ENCODE peak calls at places on chromosome 19, in eight cellular contexts. One of them, this sample, is unnamed.

GRCh38 chr19:38035515-38036495 is 128.8 kb downstream of the SIPA1L3 start:
- DNase-seq in mammary epithelial cell: no peak
- DNase-seq in CD4-positive, alpha-beta T cell: no peak
- DNase-seq in stimulated activated CD8-positive, alpha-beta memory T cell treated with anti-CD3 and anti-CD28 coated beads, Interleukin-15, amount 100 ng/mL, for 4 hours: no peak
- DNase-seq in HFFc6: peak; percentile 77
- DNase-seq in kidney epithelial cell: no peak
- DNase-seq in HT1080: peak; percentile 57
- DNase-seq in activated naive CD4-positive, alpha-beta T cell: no peak
- DNase-seq in this sample: no peak

GRCh38 chr19:6503407-6504201 is 1.5 kb upstream of the TUBB4A start:
- DNase-seq in mammary epithelial cell: no peak
- DNase-seq in CD4-positive, alpha-beta T cell: no peak
- DNase-seq in stimulated activated CD8-positive, alpha-beta memory T cell treated with anti-CD3 and anti-CD28 coated beads, Interleukin-15, amount 100 ng/mL, for 4 hours: no peak
- DNase-seq in HFFc6: no peak
- DNase-seq in kidney epithelial cell: no peak
- DNase-seq in HT1080: no peak
- DNase-seq in activated naive CD4-positive, alpha-beta T cell: no peak
- DNase-seq in this sample: no peak

GRCh38 chr19:988081-988480 is 3.9 kb downstream of the WDR18 start:
- DNase-seq in mammary epithelial cell: no peak
- DNase-seq in CD4-positive, alpha-beta T cell: no peak
- DNase-seq in stimulated activated CD8-positive, alpha-beta memory T cell treated with anti-CD3 and anti-CD28 coated beads, Interleukin-15, amount 100 ng/mL, for 4 hours: no peak
- DNase-seq in HFFc6: no peak
- DNase-seq in kidney epithelial cell: no peak
- DNase-seq in HT1080: no peak
- DNase-seq in activated naive CD4-positive, alpha-beta T cell: no peak
- DNase-seq in this sample: no peak

GRCh38 chr19:55552620-55553019 is 7.3 kb upstream of the SBK3 start:
- DNase-seq in mammary epithelial cell: peak; percentile 39
- DNase-seq in CD4-positive, alpha-beta T cell: no peak
- DNase-seq in stimulated activated CD8-positive, alpha-beta memory T cell treated with anti-CD3 and anti-CD28 coated beads, Interleukin-15, amount 100 ng/mL, for 4 hours: no peak
- DNase-seq in HFFc6: peak; percentile 76
- DNase-seq in kidney epithelial cell: peak; percentile 68
- DNase-seq in HT1080: peak; percentile 36
- DNase-seq in activated naive CD4-positive, alpha-beta T cell: no peak
- DNase-seq in this sample: no peak

GRCh38 chr19:3057275-3057714 is 5.0 kb downstream of the TLE5 start:
- DNase-seq in mammary epithelial cell: peak; percentile 62
- DNase-seq in CD4-positive, alpha-beta T cell: no peak
- DNase-seq in stimulated activated CD8-positive, alpha-beta memory T cell treated with anti-CD3 and anti-CD28 coated beads, Interleukin-15, amount 100 ng/mL, for 4 hours: no peak
- DNase-seq in HFFc6: no peak
- DNase-seq in kidney epithelial cell: no peak
- DNase-seq in HT1080: no peak
- DNase-seq in activated naive CD4-positive, alpha-beta T cell: no peak
- DNase-seq in this sample: no peak

GRCh38 chr19:11381535-11382369 is 2.4 kb downstream of the EPOR start:
- DNase-seq in mammary epithelial cell: peak; percentile 91
- DNase-seq in CD4-positive, alpha-beta T cell: peak; percentile 76
- DNase-seq in stimulated activated CD8-positive, alpha-beta memory T cell treated with anti-CD3 and anti-CD28 coated beads, Interleukin-15, amount 100 ng/mL, for 4 hours: peak; percentile 30
- DNase-seq in HFFc6: peak; percentile 92
- DNase-seq in kidney epithelial cell: no peak
- DNase-seq in HT1080: peak; percentile 88
- DNase-seq in activated naive CD4-positive, alpha-beta T cell: peak; percentile 63
- DNase-seq in this sample: peak; percentile 60

GRCh38 chr19:48926909-48927308 is 6.6 kb upstream of the DHDH start:
- DNase-seq in mammary epithelial cell: peak; percentile 99
- DNase-seq in CD4-positive, alpha-beta T cell: peak; percentile 17
- DNase-seq in stimulated activated CD8-positive, alpha-beta memory T cell treated with anti-CD3 and anti-CD28 coated beads, Interleukin-15, amount 100 ng/mL, for 4 hours: no peak
- DNase-seq in HFFc6: peak; percentile 96
- DNase-seq in kidney epithelial cell: peak; percentile 72
- DNase-seq in HT1080: peak; percentile 91
- DNase-seq in activated naive CD4-positive, alpha-beta T cell: peak; percentile 6
- DNase-seq in this sample: no peak

GRCh38 chr19:4647676-4648644 is 8.6 kb downstream of the TNFAIP8L1 start:
- DNase-seq in mammary epithelial cell: no peak
- DNase-seq in CD4-positive, alpha-beta T cell: no peak
- DNase-seq in stimulated activated CD8-positive, alpha-beta memory T cell treated with anti-CD3 and anti-CD28 coated beads, Interleukin-15, amount 100 ng/mL, for 4 hours: no peak
- DNase-seq in HFFc6: no peak
- DNase-seq in kidney epithelial cell: no peak
- DNase-seq in HT1080: no peak
- DNase-seq in activated naive CD4-positive, alpha-beta T cell: no peak
- DNase-seq in this sample: no peak

GRCh38 chr19:50008532-50008931 is 16.6 kb downstream of the VRK3 start:
- DNase-seq in mammary epithelial cell: no peak
- DNase-seq in CD4-positive, alpha-beta T cell: no peak
- DNase-seq in stimulated activated CD8-positive, alpha-beta memory T cell treated with anti-CD3 and anti-CD28 coated beads, Interleukin-15, amount 100 ng/mL, for 4 hours: no peak
- DNase-seq in HFFc6: no peak
- DNase-seq in kidney epithelial cell: no peak
- DNase-seq in HT1080: no peak
- DNase-seq in activated naive CD4-positive, alpha-beta T cell: no peak
- DNase-seq in this sample: no peak

This sample was measured in esophagus squamous epithelium.